ENCODE peak calls at places on chromosomes 6 and 20, in ten cellular contexts. Q is tibial nerve, M is omental fat pad, A is heart right ventricle, K is astrocyte of the spinal cord, O is endothelial cell, J is SK-N-SH, U is MM.1S, N is right lobe of liver, X is epithelial cell of esophagus. H is an unnamed sample.

GRCh38 chr20:56995635-56996075 is 270.8 kb downstream of the BMP7 start:
- DNase-seq in J (peak; percentile 59), M (no peak), U (peak; percentile 56), A (no peak), O (peak; percentile 71), N (no peak), X (peak; percentile 9), Q (no peak), K (no peak), H (peak; percentile 47)

GRCh38 chr20:52399352-52399751 is 207.8 kb upstream of the ZFP64 start:
- DNase-seq in J (no peak), U (no peak), Q (no peak), X (no peak), K (no peak), N (no peak), O (no peak), A (no peak), M (no peak), H (no peak)

GRCh38 chr20:45408646-45409213 is 641 bp downstream of the DBNDD2 start:
- DNase-seq in U (no peak), X (no peak), M (no peak), N (no peak), O (no peak), K (no peak), J (no peak), Q (no peak), A (peak; percentile 16), H (no peak)

GRCh38 chr20:35776513-35777101 is 4.8 kb downstream of the PHF20 start:
- DNase-seq in Q (peak; percentile 58), A (peak; percentile 17), X (peak; percentile 59), U (no peak), O (no peak), J (peak; percentile 42), N (peak; percentile 31), M (peak; percentile 43), K (peak; percentile 35), H (no peak)

GRCh38 chr6:39887692-39888450 is 46.4 kb downstream of the MOCS1 start:
- DNase-seq in U (no peak), K (peak; percentile 94), A (peak; percentile 80), N (no peak), M (peak; percentile 26), J (no peak), X (no peak), O (peak; percentile 34), Q (peak; percentile 80), H (peak; percentile 40)

GRCh38 chr20:208937-209566 is 18.0 kb upstream of the DEFB129 start:
- DNase-seq in Q (no peak), O (peak; percentile 6), N (no peak), X (peak; percentile 80), J (peak; percentile 41), M (no peak), K (peak; percentile 61), A (no peak), U (peak; percentile 55), H (no peak)

GRCh38 chr20:26209171-26209941 is 512.7 kb upstream of the ZNF337 start:
- DNase-seq in Q (no peak), U (no peak), N (no peak), J (peak; percentile 14), K (no peak), X (peak; percentile 4), O (peak; percentile 22), M (no peak), A (peak; percentile 8), H (peak; percentile 16)

GRCh38 chr6:145887969-145888368 is 73.4 kb upstream of the FBXO30 start:
- DNase-seq in N (no peak), O (peak; percentile 13), K (peak; percentile 38), Q (no peak), A (peak; percentile 14), M (no peak), J (peak; percentile 3), U (no peak), X (peak; percentile 22), H (no peak)

GRCh38 chr20:63217706-63218105 is 1.8 kb upstream of the YTHDF1 start:
- DNase-seq in K (no peak), Q (no peak), M (no peak), O (no peak), N (no peak), J (no peak), X (peak; percentile 22), U (no peak), A (no peak), H (no peak)

GRCh38 chr20:51622004-51622874 is 79.7 kb upstream of the NFATC2 start:
- DNase-seq in A (no peak), N (no peak), K (no peak), Q (no peak), X (no peak), O (no peak), U (no peak), M (no peak), J (no peak), H (no peak)

GRCh38 chr6:3120765-3121089 is 2.2 kb downstream of the BPHL start:
- DNase-seq in K (no peak), N (peak; percentile 28), U (no peak), M (no peak), J (no peak), Q (no peak), O (no peak), X (no peak), A (no peak), H (no peak)

GRCh38 chr6:139369568-139370046 is 4.8 kb downstream of the CITED2 start:
- DNase-seq in M (no peak), A (no peak), U (peak; percentile 56), K (peak; percentile 75), Q (no peak), J (peak; percentile 54), X (peak; percentile 54), O (no peak), N (no peak), H (no peak)

GRCh38 chr6:96116674-96117073 is 100.9 kb downstream of the FUT9 start:
- DNase-seq in K (no peak), M (no peak), A (no peak), J (no peak), O (peak; percentile 6), N (no peak), Q (no peak), X (peak; percentile 11), U (no peak), H (peak; percentile 18)

GRCh38 chr20:40442181-40442963 is 246.7 kb downstream of the MAFB start:
- DNase-seq in N (no peak), X (no peak), A (no peak), M (no peak), U (no peak), Q (no peak), J (peak; percentile 30), K (peak; percentile 19), O (no peak), H (no peak)

GRCh38 chr6:131051316-131051715 is 11.7 kb downstream of the EPB41L2 start:
- DNase-seq in M (no peak), X (no peak), A (no peak), Q (no peak), J (no peak), U (no peak), K (no peak), N (no peak), O (no peak), H (no peak)

GRCh38 chr6:105835373-105835772 is 250.8 kb upstream of the PRDM1 start:
- DNase-seq in O (peak; percentile 56), U (no peak), A (no peak), N (no peak), K (peak; percentile 36), Q (no peak), J (no peak), X (peak; percentile 87), M (no peak), H (peak; percentile 37)
- TF ChIP-seq CTCF in O (peak; percentile 43), U (peak; percentile 26), A (peak; percentile 27), N (no peak), K (peak; percentile 49), Q (peak; percentile 34), J (peak; percentile 54), X (peak; percentile 69), M (no peak), H (peak; percentile 67)

GRCh38 chr6:158799051-158799792 is 19.9 kb downstream of the EZR start:
- DNase-seq in O (no peak), Q (no peak), K (peak; percentile 46), A (no peak), M (no peak), N (peak; percentile 83), U (no peak), X (peak; percentile 60), J (peak; percentile 72), H (no peak)

GRCh38 chr6:158795516-158795915 is 23.7 kb downstream of the EZR start:
- DNase-seq in Q (no peak), U (no peak), M (no peak), K (no peak), J (no peak), O (no peak), A (no peak), X (no peak), N (no peak), H (no peak)

GRCh38 chr6:158798311-158798710 is 20.9 kb downstream of the EZR start:
- DNase-seq in X (no peak), M (no peak), U (no peak), Q (no peak), J (no peak), O (no peak), A (no peak), K (no peak), N (no peak), H (no peak)

GRCh38 chr6:158797331-158798202 is 21.6 kb downstream of the EZR start:
- DNase-seq in O (no peak), M (no peak), N (no peak), U (no peak), Q (no peak), K (peak; percentile 57), A (no peak), X (peak; percentile 69), J (no peak), H (no peak)

DNA sequence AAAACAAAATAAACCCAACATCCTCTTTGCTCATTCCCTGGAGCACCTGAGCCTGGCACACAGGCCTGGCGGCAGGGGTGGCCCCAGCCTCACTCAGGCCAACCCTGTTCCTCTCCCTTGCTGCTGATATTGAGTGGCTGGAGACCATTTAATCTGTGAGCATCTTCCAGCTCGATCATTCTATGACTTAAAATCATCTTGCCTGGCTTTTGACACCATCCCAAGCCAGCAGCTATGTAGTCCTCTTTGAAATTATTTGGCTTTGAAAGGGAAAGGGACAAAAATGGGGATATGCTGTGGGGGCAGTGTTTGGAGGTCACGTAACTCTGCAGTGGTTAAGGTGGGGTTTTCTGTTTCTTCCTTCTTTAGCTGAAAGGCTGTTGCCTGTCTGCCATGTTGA is 22.8 kb downstream of the EZR start:
- DNase-seq in M (no peak), X (no peak), Q (no peak), U (no peak), N (no peak), J (no peak), A (no peak), O (no peak), K (no peak), H (no peak)
- TF ChIP-seq CTCF in M (no peak), X (no peak), Q (no peak), U (no peak), N (no peak), J (no peak), A (no peak), O (no peak), K (no peak), H (no peak)

GRCh38 chr6:169225887-169226286 is 27.8 kb downstream of the THBS2 start:
- DNase-seq in U (no peak), N (no peak), K (no peak), X (no peak), A (no peak), J (no peak), Q (no peak), M (peak; percentile 9), O (no peak), H (no peak)
- TF ChIP-seq CTCF in U (no peak), N (no peak), K (no peak), X (no peak), A (no peak), J (no peak), Q (no peak), M (no peak), O (no peak), H (no peak)

GRCh38 chr6:78513856-78514255 is 353.5 kb upstream of the IRAK1BP1 start:
- DNase-seq in K (no peak), J (peak; percentile 29), M (no peak), A (no peak), N (no peak), X (peak; percentile 19), Q (no peak), O (no peak), U (peak; percentile 47), H (no peak)
- TF ChIP-seq CTCF in K (no peak), J (peak; percentile 16), M (no peak), A (no peak), N (no peak), X (peak; percentile 14), Q (no peak), O (no peak), U (peak; percentile 37), H (peak; percentile 24)

H was measured in neural crest cell.